ENCODE peak calls at places on chromosomes 2 and 18, in eight cellular contexts. B is iris pigment epithelial cell; D is activated CD4-positive, CD25-positive, alpha-beta regulatory T cell treated with anti-CD3 and anti-CD28 coated beads, Interleukin-2, amount 50 U/mL, for 72 hours; W is heart right ventricle; J is activated CD4-positive, alpha-beta T cell treated with anti-CD3 and anti-CD28 coated beads, Interleukin-2, amount 50 U/mL, for 1 hour; P is activated T-cell treated with anti-CD3 and anti-CD28 coated beads for 24 hours; L is left ventricle myocardium inferior; V is T-helper 1 cell. M is an unnamed sample.
A peak's percentile ranks its signal among the peaks of the same experiment; 100 is the strongest.

GRCh38 chr2:162063281-162063680 is 10.7 kb downstream of the DPP4 start:
- DNase-seq in B (no peak), D (no peak), W (no peak), J (no peak), P (no peak), L (no peak), V (no peak), M (peak; percentile 11)

GRCh38 chr18:73669299-73669698 is 478.3 kb downstream of the FBXO15 start:
- DNase-seq in B (peak; percentile 68), D (no peak), W (no peak), J (no peak), P (no peak), L (no peak), V (no peak), M (no peak)

GRCh38 chr2:12317853-12318426 is 398.8 kb upstream of the TRIB2 start:
- DNase-seq in B (peak; percentile 93), D (no peak), W (no peak), J (no peak), P (no peak), L (no peak), V (no peak), M (peak; percentile 96)

GRCh38 chr2:161077367-161078210 is 82.6 kb upstream of the TANK start:
- DNase-seq in B (peak; percentile 83), D (peak; percentile 45), W (no peak), J (peak; percentile 44), P (peak; percentile 65), L (no peak), V (peak; percentile 37), M (peak; percentile 42)

GRCh38 chr2:974054-974453 is 23.4 kb downstream of the SNTG2 start:
- DNase-seq in B (no peak), D (no peak), W (no peak), J (no peak), P (no peak), L (no peak), V (no peak), M (no peak)

GRCh38 chr18:58196881-58197872 is 153.2 kb downstream of the NEDD4L start:
- DNase-seq in B (no peak), D (no peak), W (no peak), J (no peak), P (no peak), L (no peak), V (no peak), M (no peak)

GRCh38 chr2:189865836-189866235 is 81.6 kb downstream of the PMS1 start:
- DNase-seq in B (no peak), D (no peak), W (no peak), J (no peak), P (no peak), L (no peak), V (no peak), M (no peak)

GRCh38 chr2:136072616-136073015 is 45.3 kb downstream of the CXCR4 start:
- DNase-seq in B (no peak), D (no peak), W (no peak), J (no peak), P (no peak), L (no peak), V (no peak), M (no peak)

GRCh38 chr2:66537001-66537400 is 102.1 kb downstream of the MEIS1 start:
- DNase-seq in B (no peak), D (no peak), W (no peak), J (no peak), P (no peak), L (no peak), V (no peak), M (no peak)

GRCh38 chr2:237418300-237418699 is 4.3 kb upstream of the COL6A3 start:
- DNase-seq in B (no peak), D (no peak), W (no peak), J (no peak), P (no peak), L (no peak), V (no peak), M (no peak)

GRCh38 chr2:242063364-242064249 is 194.1 kb downstream of the RTP5 start:
- DNase-seq in B (no peak), D (no peak), W (no peak), J (no peak), P (no peak), L (no peak), V (no peak), M (peak; percentile 24)

GRCh38 chr2:179331066-179331465 is 66.4 kb upstream of the SESTD1 start:
- DNase-seq in B (peak; percentile 26), D (no peak), W (no peak), J (no peak), P (no peak), L (no peak), V (no peak), M (no peak)

GRCh38 chr2:207265363-207265762 is 99.6 kb upstream of the KLF7 start:
- DNase-seq in B (no peak), D (no peak), W (no peak), J (no peak), P (no peak), L (no peak), V (no peak), M (no peak)

GRCh38 chr2:164847966-164848365 is 6.3 kb upstream of the COBLL1 start:
- DNase-seq in B (no peak), D (no peak), W (no peak), J (no peak), P (no peak), L (no peak), V (no peak), M (no peak)

GRCh38 chr2:11617984-11618707 is 51.8 kb downstream of the NTSR2 start:
- DNase-seq in B (no peak), D (no peak), W (no peak), J (no peak), P (no peak), L (no peak), V (no peak), M (no peak)

GRCh38 chr18:49861659-49862058 is 48.3 kb upstream of the ACAA2 start:
- DNase-seq in B (no peak), D (no peak), W (no peak), J (no peak), P (no peak), L (no peak), V (no peak), M (peak; percentile 23)

GRCh38 chr2:15733867-15734765 is 142.4 kb downstream of the DDX1 start:
- DNase-seq in B (peak; percentile 90), D (no peak), W (no peak), J (no peak), P (no peak), L (no peak), V (no peak), M (no peak)

GRCh38 chr18:6111726-6112125 is 216.4 kb upstream of the TMEM200C start:
- DNase-seq in B (no peak), D (no peak), W (no peak), J (no peak), P (no peak), L (no peak), V (no peak), M (no peak)

GRCh38 chr18:23738575-23738974 is 49.3 kb downstream of the LAMA3 start:
- DNase-seq in B (no peak), D (no peak), W (no peak), J (no peak), P (no peak), L (no peak), V (no peak), M (no peak)

GRCh38 chr18:7021994-7022840 is 95.4 kb downstream of the LAMA1 start:
- DNase-seq in B (peak; percentile 69), D (no peak), W (no peak), J (no peak), P (no peak), L (no peak), V (no peak), M (peak; percentile 71)

GRCh38 chr2:17355608-17356329 is 162.5 kb downstream of the RAD51AP2 start:
- DNase-seq in B (no peak), D (no peak), W (no peak), J (no peak), P (no peak), L (no peak), V (no peak), M (no peak)

M was measured in ELR.